ENCODE peak calls at places on chromosomes 2 and 18, in nine cellular contexts. One of them, this sample, is unnamed.

GRCh38 chr2:232871835-232872736 is 2.0 kb downstream of the SNORC start:
- DNase-seq in coronary artery: peak
- DNase-seq in heart right ventricle: no peak
- DNase-seq in spleen: no peak
- DNase-seq in right cardiac atrium: no peak
- DNase-seq in A549: no peak
- DNase-seq in cardiac muscle cell: no peak
- DNase-seq in GM23248: no peak
- DNase-seq in breast epithelium: peak
- DNase-seq in this sample: no peak

GRCh38 chr18:59275406-59275949 is 2.2 kb upstream of the RAX start:
- DNase-seq in A549: no peak
- DNase-seq in GM23248: no peak
- DNase-seq in cardiac muscle cell: no peak
- DNase-seq in coronary artery: no peak
- DNase-seq in right cardiac atrium: no peak
- DNase-seq in spleen: no peak
- DNase-seq in breast epithelium: no peak
- DNase-seq in heart right ventricle: no peak
- DNase-seq in this sample: no peak

GRCh38 chr2:49044265-49044664 is 110.0 kb downstream of the FSHR start:
- DNase-seq in breast epithelium: no peak
- DNase-seq in cardiac muscle cell: no peak
- DNase-seq in heart right ventricle: no peak
- DNase-seq in spleen: no peak
- DNase-seq in coronary artery: no peak
- DNase-seq in right cardiac atrium: no peak
- DNase-seq in A549: no peak
- DNase-seq in GM23248: no peak
- DNase-seq in this sample: no peak

GRCh38 chr2:79275863-79276262 is 116.3 kb upstream of the REG3A start:
- DNase-seq in right cardiac atrium: no peak
- DNase-seq in cardiac muscle cell: no peak
- DNase-seq in spleen: no peak
- DNase-seq in A549: no peak
- DNase-seq in GM23248: no peak
- DNase-seq in coronary artery: no peak
- DNase-seq in heart right ventricle: no peak
- DNase-seq in breast epithelium: no peak
- DNase-seq in this sample: no peak

GRCh38 chr2:219440388-219441256 is 6.0 kb downstream of the SPEG start:
- DNase-seq in spleen: no peak
- DNase-seq in GM23248: peak
- DNase-seq in heart right ventricle: no peak
- DNase-seq in cardiac muscle cell: no peak
- DNase-seq in right cardiac atrium: no peak
- DNase-seq in coronary artery: no peak
- DNase-seq in breast epithelium: no peak
- DNase-seq in A549: no peak
- DNase-seq in this sample: peak

GRCh38 chr2:45391866-45392265 is 219.2 kb downstream of the SRBD1 start:
- DNase-seq in breast epithelium: no peak
- DNase-seq in GM23248: peak
- DNase-seq in coronary artery: no peak
- DNase-seq in cardiac muscle cell: no peak
- DNase-seq in heart right ventricle: no peak
- DNase-seq in right cardiac atrium: no peak
- DNase-seq in spleen: no peak
- DNase-seq in A549: no peak
- DNase-seq in this sample: no peak

GRCh38 chr2:223523541-223523940 is 78.6 kb downstream of the SCG2 start:
- DNase-seq in right cardiac atrium: no peak
- DNase-seq in spleen: no peak
- DNase-seq in GM23248: peak
- DNase-seq in coronary artery: no peak
- DNase-seq in breast epithelium: no peak
- DNase-seq in A549: no peak
- DNase-seq in heart right ventricle: no peak
- DNase-seq in cardiac muscle cell: no peak
- DNase-seq in this sample: peak

GRCh38 chr2:207871911-207872310 is 102.2 kb upstream of the FZD5 start:
- DNase-seq in breast epithelium: no peak
- DNase-seq in A549: no peak
- DNase-seq in right cardiac atrium: no peak
- DNase-seq in heart right ventricle: no peak
- DNase-seq in GM23248: no peak
- DNase-seq in spleen: no peak
- DNase-seq in coronary artery: no peak
- DNase-seq in cardiac muscle cell: no peak
- DNase-seq in this sample: no peak

GRCh38 chr18:3995476-3996102 is 459.5 kb downstream of the DLGAP1 start:
- DNase-seq in heart right ventricle: no peak
- DNase-seq in A549: no peak
- DNase-seq in coronary artery: no peak
- DNase-seq in breast epithelium: peak
- DNase-seq in spleen: no peak
- DNase-seq in GM23248: peak
- DNase-seq in right cardiac atrium: no peak
- DNase-seq in cardiac muscle cell: peak
- DNase-seq in this sample: peak

GRCh38 chr2:40242315-40242714 is 209.6 kb downstream of the SLC8A1 start:
- DNase-seq in A549: no peak
- DNase-seq in heart right ventricle: no peak
- DNase-seq in GM23248: no peak
- DNase-seq in coronary artery: no peak
- DNase-seq in breast epithelium: no peak
- DNase-seq in right cardiac atrium: no peak
- DNase-seq in cardiac muscle cell: no peak
- DNase-seq in spleen: no peak
- DNase-seq in this sample: no peak
- H3K27ac ChIP-seq in A549: no peak
- H3K27ac ChIP-seq in heart right ventricle: no peak
- H3K27ac ChIP-seq in GM23248: no peak
- H3K27ac ChIP-seq in coronary artery: no peak
- H3K27ac ChIP-seq in breast epithelium: no peak
- H3K27ac ChIP-seq in right cardiac atrium: no peak
- H3K27ac ChIP-seq in cardiac muscle cell: peak
- H3K27ac ChIP-seq in spleen: no peak
- H3K27ac ChIP-seq in this sample: no peak

GRCh38 chr2:88810017-88810416 is 118.5 kb downstream of the RPIA start:
- DNase-seq in right cardiac atrium: no peak
- DNase-seq in heart right ventricle: no peak
- DNase-seq in GM23248: no peak
- DNase-seq in A549: no peak
- DNase-seq in cardiac muscle cell: no peak
- DNase-seq in coronary artery: no peak
- DNase-seq in breast epithelium: no peak
- DNase-seq in spleen: no peak
- DNase-seq in this sample: no peak
- H3K27ac ChIP-seq in right cardiac atrium: no peak
- H3K27ac ChIP-seq in heart right ventricle: no peak
- H3K27ac ChIP-seq in GM23248: no peak
- H3K27ac ChIP-seq in A549: no peak
- H3K27ac ChIP-seq in cardiac muscle cell: no peak
- H3K27ac ChIP-seq in coronary artery: no peak
- H3K27ac ChIP-seq in breast epithelium: no peak
- H3K27ac ChIP-seq in spleen: no peak
- H3K27ac ChIP-seq in this sample: no peak

DNA sequence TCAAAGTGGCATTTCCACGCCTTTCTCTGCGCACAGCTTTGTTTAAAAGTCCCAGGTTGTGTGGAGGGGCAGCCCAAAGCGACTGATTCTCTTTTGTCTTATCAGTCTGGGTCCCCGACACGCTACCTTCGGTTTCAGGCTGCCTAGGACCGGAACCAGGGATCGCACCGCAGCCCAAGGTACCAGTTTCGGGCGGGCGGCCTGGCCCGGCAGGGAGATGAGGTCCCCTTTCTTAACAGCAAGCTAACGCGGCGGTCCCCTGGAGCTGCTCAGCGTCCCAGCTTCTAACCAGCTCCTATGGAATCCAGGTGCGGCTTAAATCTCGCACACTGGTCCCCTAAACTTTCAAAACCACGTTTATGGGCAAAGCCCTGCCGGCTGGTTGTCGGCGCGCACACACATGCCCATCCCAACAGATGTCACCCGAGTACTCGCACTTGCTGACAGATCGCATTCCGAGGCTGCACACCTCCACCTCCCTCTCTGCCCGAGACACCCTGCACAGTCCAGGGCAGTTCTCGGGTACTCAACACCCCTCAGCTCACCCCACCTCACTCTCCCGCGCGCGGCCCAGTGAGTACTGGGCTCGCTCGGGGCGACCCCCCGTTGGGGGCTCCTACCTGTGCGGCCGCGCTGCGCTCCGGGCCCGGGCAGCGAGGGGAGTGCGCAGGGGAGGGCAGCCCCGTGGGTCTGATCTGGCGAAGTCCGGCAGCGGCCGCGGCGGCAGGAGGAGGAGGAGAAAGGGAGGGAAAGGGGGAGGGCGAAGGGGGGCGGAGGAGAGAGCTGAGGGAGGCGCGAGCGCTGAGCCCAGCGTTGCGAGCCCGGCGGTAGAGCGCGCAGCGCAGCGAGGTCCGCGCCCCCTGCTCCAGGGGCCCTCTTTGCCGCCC is at the start of gene EFEMP1:
- DNase-seq in spleen: peak
- DNase-seq in A549: peak
- DNase-seq in right cardiac atrium: peak
- DNase-seq in breast epithelium: peak
- DNase-seq in heart right ventricle: peak
- DNase-seq in GM23248: peak
- DNase-seq in cardiac muscle cell: peak
- DNase-seq in coronary artery: peak
- DNase-seq in this sample: peak
- H3K27ac ChIP-seq in spleen: no peak
- H3K27ac ChIP-seq in A549: peak
- H3K27ac ChIP-seq in right cardiac atrium: no peak
- H3K27ac ChIP-seq in breast epithelium: peak
- H3K27ac ChIP-seq in heart right ventricle: peak
- H3K27ac ChIP-seq in GM23248: no peak
- H3K27ac ChIP-seq in cardiac muscle cell: no peak
- H3K27ac ChIP-seq in coronary artery: peak
- H3K27ac ChIP-seq in this sample: peak

GRCh38 chr18:80035997-80036396 is 1.8 kb downstream of the RBFA start:
- DNase-seq in GM23248: no peak
- DNase-seq in coronary artery: no peak
- DNase-seq in cardiac muscle cell: no peak
- DNase-seq in breast epithelium: no peak
- DNase-seq in heart right ventricle: no peak
- DNase-seq in spleen: no peak
- DNase-seq in right cardiac atrium: no peak
- DNase-seq in A549: no peak
- DNase-seq in this sample: no peak
- H3K27ac ChIP-seq in GM23248: no peak
- H3K27ac ChIP-seq in coronary artery: no peak
- H3K27ac ChIP-seq in cardiac muscle cell: no peak
- H3K27ac ChIP-seq in breast epithelium: no peak
- H3K27ac ChIP-seq in heart right ventricle: no peak
- H3K27ac ChIP-seq in spleen: no peak
- H3K27ac ChIP-seq in right cardiac atrium: no peak
- H3K27ac ChIP-seq in A549: no peak
- H3K27ac ChIP-seq in this sample: no peak

GRCh38 chr2:189131986-189132385 is 47.6 kb downstream of the COL5A2 start:
- DNase-seq in breast epithelium: no peak
- DNase-seq in cardiac muscle cell: no peak
- DNase-seq in spleen: no peak
- DNase-seq in A549: no peak
- DNase-seq in heart right ventricle: no peak
- DNase-seq in coronary artery: no peak
- DNase-seq in GM23248: no peak
- DNase-seq in right cardiac atrium: no peak
- DNase-seq in this sample: no peak
- H3K27ac ChIP-seq in breast epithelium: no peak
- H3K27ac ChIP-seq in cardiac muscle cell: no peak
- H3K27ac ChIP-seq in spleen: no peak
- H3K27ac ChIP-seq in A549: no peak
- H3K27ac ChIP-seq in heart right ventricle: no peak
- H3K27ac ChIP-seq in coronary artery: no peak
- H3K27ac ChIP-seq in GM23248: peak
- H3K27ac ChIP-seq in right cardiac atrium: no peak
- H3K27ac ChIP-seq in this sample: no peak

DNA sequence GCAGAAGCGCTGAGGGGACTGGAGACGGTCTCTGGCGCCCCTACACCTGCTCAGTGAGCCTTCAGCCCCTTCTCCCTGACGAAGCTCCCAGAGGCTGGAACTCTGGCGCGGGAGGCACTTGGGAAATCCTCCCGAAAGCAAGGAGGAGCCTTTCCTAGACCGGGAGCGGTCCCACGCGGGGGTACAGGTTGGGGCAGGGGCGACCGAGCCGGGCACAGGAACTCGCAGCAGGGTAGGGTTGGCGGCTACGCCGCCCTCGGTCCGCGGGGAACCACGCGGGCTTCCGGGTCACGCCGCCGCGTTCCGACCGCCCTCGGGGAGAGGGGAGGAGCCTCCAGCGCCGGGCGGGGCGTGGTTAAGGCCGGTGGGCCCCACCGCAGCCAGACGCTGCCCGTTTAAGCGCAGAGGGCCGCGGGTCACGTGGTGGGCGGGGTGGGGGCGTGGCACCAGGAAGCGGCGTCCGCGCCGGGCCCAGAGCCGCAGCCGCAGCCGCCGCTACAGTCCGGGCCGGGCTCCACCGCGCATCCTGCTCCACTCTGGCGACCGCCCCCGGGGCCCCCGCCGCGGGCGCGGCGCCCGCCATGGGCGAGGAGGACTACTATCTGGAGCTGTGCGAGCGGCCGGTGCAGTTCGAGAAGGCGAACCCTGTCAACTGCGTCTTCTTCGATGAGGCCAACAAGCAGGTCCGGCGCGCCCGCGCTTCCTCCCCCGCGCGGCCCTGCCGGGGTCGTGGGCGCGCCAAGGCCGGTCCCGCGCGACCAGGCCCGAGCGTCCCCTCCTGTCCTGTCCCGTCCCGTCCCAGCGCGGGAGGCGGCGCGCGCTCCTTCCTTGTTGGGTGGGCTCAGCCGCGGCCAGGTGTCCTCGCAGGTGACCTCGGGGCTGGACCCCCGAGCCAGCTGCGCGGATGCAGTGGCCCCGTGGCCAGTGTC is at the start of gene RMC1:
- DNase-seq in A549: peak
- DNase-seq in coronary artery: peak
- DNase-seq in breast epithelium: peak
- DNase-seq in spleen: peak
- DNase-seq in cardiac muscle cell: peak
- DNase-seq in right cardiac atrium: peak
- DNase-seq in GM23248: peak
- DNase-seq in heart right ventricle: peak
- DNase-seq in this sample: peak
- H3K27ac ChIP-seq in A549: peak
- H3K27ac ChIP-seq in coronary artery: peak
- H3K27ac ChIP-seq in breast epithelium: peak
- H3K27ac ChIP-seq in spleen: peak
- H3K27ac ChIP-seq in cardiac muscle cell: peak
- H3K27ac ChIP-seq in right cardiac atrium: peak
- H3K27ac ChIP-seq in GM23248: peak
- H3K27ac ChIP-seq in heart right ventricle: peak
- H3K27ac ChIP-seq in this sample: peak